ENCODE peak calls at places on chromosomes 1 and 21, in six cellular contexts. H, E, D, W, J and Q are unnamed samples.

GRCh38 chr1:37015713-37016112 is 18.6 kb downstream of the GRIK3 start:
- DNase-seq in H (no peak), E (no peak), D (no peak), W (no peak), J (no peak), Q (no peak)

GRCh38 chr1:155083865-155084721 is 5.5 kb downstream of the EFNA3 start:
- DNase-seq in H (no peak), E (peak), D (no peak), W (no peak), J (no peak), Q (no peak)

GRCh38 chr1:109622103-109622892 is 2.7 kb downstream of the AMPD2 start:
- DNase-seq in H (no peak), E (no peak), D (no peak), W (no peak), J (no peak), Q (no peak)

GRCh38 chr1:160978510-160978927 is 23.9 kb upstream of the ITLN2 start:
- DNase-seq in H (no peak), E (no peak), D (no peak), W (no peak), J (no peak), Q (no peak)

GRCh38 chr1:87940410-87940809 is 611.7 kb downstream of the LMO4 start:
- DNase-seq in H (no peak), E (no peak), D (no peak), W (no peak), J (no peak), Q (no peak)

GRCh38 chr1:175376194-175376593 is 183.6 kb upstream of the KIAA0040 start:
- DNase-seq in H (peak), E (peak), D (no peak), W (no peak), J (peak), Q (no peak)

GRCh38 chr1:240691521-240692338 is 79.8 kb upstream of the GREM2 start:
- DNase-seq in H (peak), E (peak), D (peak), W (peak), J (peak), Q (peak)

GRCh38 chr1:92544756-92545165 is 58.0 kb upstream of the GFI1 start:
- DNase-seq in H (no peak), E (no peak), D (no peak), W (no peak), J (no peak), Q (peak)

GRCh38 chr1:43983253-43983904 is 4.4 kb downstream of the B4GALT2 start:
- DNase-seq in H (no peak), E (no peak), D (no peak), W (no peak), J (no peak), Q (no peak)

GRCh38 chr1:211237579-211237978 is 21.6 kb upstream of the RCOR3 start:
- DNase-seq in H (no peak), E (no peak), D (no peak), W (no peak), J (peak), Q (no peak)

GRCh38 chr1:59438058-59438560 is 141.2 kb downstream of the FGGY start:
- DNase-seq in H (no peak), E (no peak), D (no peak), W (no peak), J (no peak), Q (no peak)

GRCh38 chr1:207806531-207807394 is 54.9 kb downstream of the CD46 start:
- DNase-seq in H (no peak), E (peak), D (no peak), W (no peak), J (no peak), Q (peak)

GRCh38 chr1:10716424-10716823 is 80.0 kb downstream of the CASZ1 start:
- DNase-seq in H (no peak), E (no peak), D (no peak), W (no peak), J (no peak), Q (no peak)

GRCh38 chr1:115833806-115834205 is 7.1 kb downstream of the NHLH2 start:
- DNase-seq in H (peak), E (no peak), D (no peak), W (no peak), J (no peak), Q (no peak)

GRCh38 chr1:206102292-206102936 is 14.8 kb downstream of the AVPR1B start:
- DNase-seq in H (no peak), E (no peak), D (no peak), W (no peak), J (no peak), Q (no peak)

GRCh38 chr1:161198877-161199431 is at the start of gene ADAMTS4:
- DNase-seq in H (peak), E (no peak), D (no peak), W (peak), J (no peak), Q (peak)

GRCh38 chr1:198538579-198539364 is 1.7 kb downstream of the ATP6V1G3 start:
- DNase-seq in H (no peak), E (no peak), D (no peak), W (no peak), J (no peak), Q (no peak)

GRCh38 chr1:14681182-14681581 is 82.7 kb downstream of the KAZN start:
- DNase-seq in H (no peak), E (no peak), D (no peak), W (no peak), J (peak), Q (no peak)

GRCh38 chr1:56577859-56578663 is 1.3 kb downstream of the PLPP3 start:
- DNase-seq in H (peak), E (peak), D (no peak), W (no peak), J (peak), Q (peak)

GRCh38 chr1:9826087-9826486 is 2.3 kb upstream of the CLSTN1 start:
- DNase-seq in H (no peak), E (no peak), D (no peak), W (no peak), J (no peak), Q (no peak)

GRCh38 chr1:27005648-27006496 is 6.8 kb downstream of the TENT5B start:
- DNase-seq in H (peak), E (no peak), D (no peak), W (peak), J (no peak), Q (no peak)

GRCh38 chr1:11858613-11858967 is at the start of gene NPPB:
- DNase-seq in H (no peak), E (no peak), D (no peak), W (no peak), J (no peak), Q (no peak)

GRCh38 chr1:97190326-97190725 is 468.7 kb downstream of the PTBP2 start:
- DNase-seq in H (no peak), E (peak), D (no peak), W (no peak), J (no peak), Q (peak)
- H3K14ac ChIP-seq in H (no peak), E (no peak), D (no peak), W (no peak), J (no peak), Q (no peak)

DNA sequence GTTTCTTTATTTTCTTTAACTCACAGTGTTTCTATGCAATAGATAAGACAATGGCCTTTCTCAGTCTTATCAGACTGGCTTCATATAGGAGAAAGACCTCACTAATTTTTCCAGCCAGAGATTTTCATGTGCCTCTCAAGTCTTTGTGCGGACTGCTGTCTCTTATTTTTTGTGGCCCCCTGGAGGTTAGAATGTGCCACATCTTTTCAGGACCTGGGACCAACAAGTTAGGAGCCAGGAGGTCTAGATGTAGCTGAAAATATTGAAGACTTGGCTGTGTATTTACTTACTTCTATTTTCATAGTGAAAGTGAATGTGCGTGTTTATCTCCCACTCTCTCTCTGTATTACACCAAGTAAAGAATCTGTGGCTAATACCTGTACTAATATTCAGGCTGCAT is 42.1 kb upstream of the CFHR3 start:
- DNase-seq in H (peak), E (peak), D (no peak), W (no peak), J (peak), Q (no peak)
- H3K9ac ChIP-seq in H (no peak), E (no peak), D (no peak), W (no peak), J (no peak), Q (no peak)

GRCh38 chr1:63662056-63662836 is 69.0 kb downstream of the PGM1 start:
- DNase-seq in H (no peak), E (peak), D (no peak), W (no peak), J (peak), Q (peak)

GRCh38 chr1:63663873-63664272 is 70.7 kb downstream of the PGM1 start:
- DNase-seq in H (no peak), E (no peak), D (no peak), W (no peak), J (peak), Q (peak)

GRCh38 chr1:63664742-63665141 is 71.5 kb downstream of the PGM1 start:
- DNase-seq in H (no peak), E (no peak), D (no peak), W (no peak), J (no peak), Q (no peak)

GRCh38 chr1:63663301-63663700 is 70.1 kb downstream of the PGM1 start:
- DNase-seq in H (no peak), E (no peak), D (no peak), W (no peak), J (peak), Q (peak)

DNA sequence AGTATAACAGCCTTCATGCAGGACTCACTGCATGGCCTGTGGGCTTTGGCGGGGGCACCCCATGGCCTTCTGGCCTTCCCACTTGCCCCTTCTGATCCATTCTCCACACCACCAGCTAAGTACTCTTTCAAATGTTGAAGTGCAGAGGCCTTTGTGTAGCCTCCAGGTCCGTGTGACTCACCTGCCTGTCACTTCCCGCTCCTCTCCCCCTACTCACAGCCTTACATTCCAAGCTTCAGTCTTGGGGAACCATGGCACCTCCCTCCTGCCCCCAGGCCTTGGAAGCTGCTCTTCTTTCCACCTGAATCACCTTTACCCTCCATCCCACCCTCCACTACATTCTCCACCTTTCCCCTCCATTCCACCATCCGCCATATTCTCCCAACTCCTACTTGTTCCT is 69.6 kb downstream of the PGM1 start:
- DNase-seq in H (peak), E (no peak), D (no peak), W (no peak), J (peak), Q (peak)
- H3K14ac ChIP-seq in H (no peak), E (no peak), D (no peak), W (no peak), J (peak), Q (peak)

GRCh38 chr1:50967416-50968020 is 2.5 kb upstream of the CDKN2C start:
- DNase-seq in H (no peak), E (peak), D (no peak), W (no peak), J (no peak), Q (no peak)
- H3K9ac ChIP-seq in H (no peak), E (peak), D (no peak), W (no peak), J (no peak), Q (peak)

GRCh38 chr1:5574641-5575040 is 417.6 kb downstream of the NPHP4 start:
- DNase-seq in H (no peak), E (no peak), D (no peak), W (peak), J (no peak), Q (no peak)

GRCh38 chr1:5571861-5572401 is 420.3 kb downstream of the NPHP4 start:
- DNase-seq in H (no peak), E (no peak), D (no peak), W (no peak), J (no peak), Q (no peak)

GRCh38 chr1:5572794-5573193 is 419.4 kb downstream of the NPHP4 start:
- DNase-seq in H (no peak), E (no peak), D (no peak), W (no peak), J (no peak), Q (no peak)

GRCh38 chr1:5567839-5568238 is 424.4 kb downstream of the NPHP4 start:
- DNase-seq in H (no peak), E (no peak), D (no peak), W (no peak), J (no peak), Q (no peak)

DNA sequence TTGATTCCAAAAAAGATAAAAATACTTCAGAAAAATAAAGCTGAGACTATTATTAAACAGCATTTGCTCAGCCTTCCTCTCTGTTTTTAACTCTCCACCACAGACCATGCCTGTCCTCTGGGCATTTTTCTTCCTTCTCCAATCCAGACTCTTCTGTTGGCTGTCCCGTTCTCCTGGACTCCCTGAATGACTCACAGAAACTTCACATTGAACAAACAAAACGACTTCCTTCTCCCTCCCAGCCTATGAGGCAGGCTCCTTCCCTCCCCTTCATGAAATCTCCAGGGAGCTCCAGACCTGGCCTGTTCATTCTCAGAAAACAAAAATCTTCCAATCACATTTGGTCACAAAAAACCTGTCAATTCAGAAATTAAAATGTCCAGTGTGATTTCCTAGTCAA is 421.3 kb downstream of the NPHP4 start:
- DNase-seq in H (no peak), E (no peak), D (no peak), W (no peak), J (no peak), Q (no peak)
- H3K14ac ChIP-seq in H (no peak), E (no peak), D (no peak), W (no peak), J (no peak), Q (no peak)

DNA sequence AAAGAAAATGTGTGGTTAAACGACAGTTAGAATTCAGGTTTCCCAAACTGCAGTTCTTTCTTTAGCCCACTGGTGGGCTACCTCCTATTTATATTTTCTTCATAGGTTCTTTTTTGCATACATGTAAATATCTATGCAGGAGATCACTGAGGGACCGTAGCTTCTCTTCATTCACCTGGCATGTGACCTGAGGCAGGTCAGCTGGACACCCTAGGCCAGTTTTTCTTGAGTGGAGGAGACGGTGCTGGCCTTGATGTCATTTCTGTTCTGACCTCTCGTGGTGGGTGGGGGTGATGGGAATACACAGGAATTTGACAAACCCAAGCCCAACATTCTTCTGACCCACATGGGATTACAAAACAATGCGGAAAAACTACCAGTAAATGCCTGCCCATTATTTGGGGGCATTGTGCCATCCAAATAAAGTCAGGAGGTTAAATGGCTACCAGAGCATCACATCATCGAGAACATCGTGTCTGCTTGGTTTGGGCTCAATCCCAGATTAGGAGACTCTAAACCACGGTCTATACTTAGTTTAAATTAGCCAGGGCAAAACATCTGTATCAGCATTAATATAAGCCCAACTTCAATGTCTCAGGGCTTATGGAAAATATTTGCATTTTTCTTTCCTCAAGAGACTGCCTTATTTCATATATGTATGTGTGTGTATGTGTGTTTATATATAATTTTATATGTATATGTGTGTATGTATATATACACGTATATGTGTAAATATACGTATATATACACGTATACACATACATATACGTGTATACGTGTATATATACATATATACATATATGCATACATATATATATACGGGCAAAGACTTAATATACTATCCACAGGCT is 7.4 kb upstream of the IRF2BP2 start:
- DNase-seq in H (no peak), E (no peak), D (no peak), W (no peak), J (peak), Q (no peak)
- H3K9ac ChIP-seq in H (no peak), E (peak), D (no peak), W (no peak), J (no peak), Q (no peak)

GRCh38 chr1:95548211-95548610 is 314.2 kb downstream of the RWDD3 start:
- DNase-seq in H (no peak), E (no peak), D (no peak), W (no peak), J (no peak), Q (no peak)

GRCh38 chr1:95551201-95551600 is 317.2 kb downstream of the RWDD3 start:
- DNase-seq in H (no peak), E (no peak), D (no peak), W (no peak), J (no peak), Q (no peak)

GRCh38 chr1:95547000-95547399 is 313.0 kb downstream of the RWDD3 start:
- DNase-seq in H (no peak), E (no peak), D (no peak), W (no peak), J (no peak), Q (no peak)
- H3K14ac ChIP-seq in H (no peak), E (no peak), D (no peak), W (no peak), J (no peak), Q (no peak)

GRCh38 chr21:16193758-16194606 is 464.2 kb downstream of the USP25 start:
- DNase-seq in H (peak), E (peak), D (peak), W (no peak), J (peak), Q (peak)
- H3K9ac ChIP-seq in H (no peak), E (peak), D (no peak), W (no peak), J (no peak), Q (peak)

GRCh38 chr1:35554261-35555211 is 2.7 kb downstream of the KIAA0319L start:
- DNase-seq in H (peak), E (no peak), D (no peak), W (no peak), J (no peak), Q (no peak)

GRCh38 chr1:35557118-35557610 is at the start of gene KIAA0319L:
- DNase-seq in H (peak), E (no peak), D (no peak), W (peak), J (peak), Q (peak)

GRCh38 chr1:35555212-35555584 is 2.0 kb downstream of the KIAA0319L start:
- DNase-seq in H (no peak), E (no peak), D (no peak), W (no peak), J (no peak), Q (peak)

GRCh38 chr1:35556494-35557117 is 597 bp downstream of the KIAA0319L start:
- DNase-seq in H (no peak), E (no peak), D (no peak), W (no peak), J (no peak), Q (no peak)

GRCh38 chr1:35555601-35556477 is 1.4 kb downstream of the KIAA0319L start:
- DNase-seq in H (no peak), E (no peak), D (no peak), W (no peak), J (no peak), Q (peak)
- H3K14ac ChIP-seq in H (no peak), E (no peak), D (no peak), W (no peak), J (no peak), Q (no peak)